ENCODE peak calls at places on chromosomes 6 and 20, in five cellular contexts. D is A549; Q is CD4-positive, alpha-beta T cell; Y is heart left ventricle; R is pancreas. A is an unnamed sample.
A peak's percentile ranks its signal among the peaks of the same experiment; 100 is the strongest.

GRCh38 chr6:100101656-100102055 is 107.6 kb upstream of the MCHR2 start:
- ATAC-seq in D (no peak), Q (no peak), R (no peak), Y (no peak), A (no peak)

GRCh38 chr20:39116020-39116419 is 153.9 kb downstream of the DHX35 start:
- ATAC-seq in R (no peak), D (no peak), Y (no peak), Q (no peak), A (no peak)

GRCh38 chr20:219290-220115 is 7.6 kb upstream of the DEFB129 start:
- ATAC-seq in Q (no peak), R (no peak), Y (peak; percentile 71), D (peak; percentile 90), A (no peak)

GRCh38 chr6:15312500-15312899 is 66.6 kb downstream of the JARID2 start:
- ATAC-seq in D (no peak), Y (no peak), R (peak; percentile 62), Q (peak; percentile 64), A (no peak)

GRCh38 chr6:167272156-167272555 is 19.0 kb upstream of the UNC93A start:
- ATAC-seq in D (no peak), Q (no peak), R (no peak), Y (no peak), A (no peak)

GRCh38 chr6:142680308-142680707 is 264.7 kb downstream of the HIVEP2 start:
- ATAC-seq in Q (peak; percentile 86), D (no peak), Y (no peak), R (no peak), A (no peak)

GRCh38 chr20:38049800-38050199 is 16.3 kb downstream of the RPRD1B start:
- ATAC-seq in R (peak; percentile 27), Q (no peak), Y (peak; percentile 53), D (no peak), A (no peak)

GRCh38 chr6:127201321-127201720 is 65.3 kb upstream of the RNF146 start:
- ATAC-seq in Y (no peak), R (no peak), Q (no peak), D (no peak), A (no peak)

GRCh38 chr6:56359201-56359899 is 112.0 kb upstream of the COL21A1 start:
- ATAC-seq in D (peak; percentile 71), R (peak; percentile 97), Q (peak; percentile 68), Y (peak; percentile 80), A (peak; percentile 71)

GRCh38 chr6:134853111-134854055 is 96.5 kb downstream of the ALDH8A1 start:
- ATAC-seq in D (no peak), Y (no peak), R (peak; percentile 29), Q (no peak), A (peak; percentile 74)

GRCh38 chr6:6243846-6244245 is 76.6 kb downstream of the F13A1 start:
- ATAC-seq in Q (no peak), Y (no peak), R (no peak), D (no peak), A (no peak)

GRCh38 chr6:84514089-84514971 is 250.1 kb downstream of the TBX18 start:
- ATAC-seq in Y (no peak), Q (no peak), D (no peak), R (no peak), A (no peak)

GRCh38 chr20:46260480-46260879 is 47.8 kb downstream of the CDH22 start:
- ATAC-seq in D (no peak), Y (peak; percentile 71), R (peak; percentile 31), Q (no peak), A (no peak)

GRCh38 chr6:89786970-89787369 is 32.6 kb downstream of the MDN1 start:
- ATAC-seq in D (no peak), R (no peak), Q (no peak), Y (no peak), A (no peak)

GRCh38 chr6:23040899-23041298 is 471.5 kb downstream of the HDGFL1 start:
- ATAC-seq in R (no peak), D (no peak), Q (no peak), Y (no peak), A (no peak)

GRCh38 chr20:9578584-9578983 is 64.2 kb downstream of the LAMP5 start:
- ATAC-seq in Y (no peak), Q (no peak), D (no peak), R (no peak), A (no peak)

GRCh38 chr6:114364295-114364694 is 21.5 kb upstream of the HS3ST5 start:
- ATAC-seq in Y (no peak), Q (no peak), R (peak; percentile 50), D (peak; percentile 76), A (no peak)

GRCh38 chr20:23497458-23498026 is 6.6 kb downstream of the CST8 start:
- ATAC-seq in Q (no peak), R (no peak), D (no peak), Y (no peak), A (no peak)

GRCh38 chr6:15033850-15034203 is 212.0 kb upstream of the JARID2 start:
- ATAC-seq in R (no peak), D (no peak), Q (no peak), Y (no peak), A (no peak)

GRCh38 chr6:43103253-43103876 is 27.3 kb downstream of the PTK7 start:
- ATAC-seq in Y (no peak), Q (no peak), R (no peak), D (no peak), A (no peak)

GRCh38 chr6:135144678-135145508 is 36.2 kb upstream of the MYB start:
- ATAC-seq in Y (no peak), Q (peak; percentile 74), D (no peak), R (peak; percentile 88), A (no peak)

GRCh38 chr6:912871-913663 is 220.1 kb upstream of the EXOC2 start:
- ATAC-seq in D (peak; percentile 90), R (peak; percentile 92), Q (no peak), Y (no peak), A (peak; percentile 69)

GRCh38 chr6:87203448-87204023 is 48.2 kb downstream of the ZNF292 start:
- ATAC-seq in R (no peak), D (no peak), Q (no peak), Y (peak; percentile 54), A (no peak)

GRCh38 chr6:110055387-110055735 is 77.2 kb downstream of the GPR6 start:
- ATAC-seq in D (no peak), Y (no peak), Q (no peak), R (no peak), A (no peak)

GRCh38 chr6:5679696-5680494 is 326.8 kb downstream of the NRN1 start:
- ATAC-seq in D (no peak), R (no peak), Y (no peak), Q (no peak), A (no peak)

GRCh38 chr20:24694157-24694726 is 224.8 kb downstream of the SYNDIG1 start:
- ATAC-seq in Q (no peak), D (no peak), Y (no peak), R (no peak), A (no peak)

DNA sequence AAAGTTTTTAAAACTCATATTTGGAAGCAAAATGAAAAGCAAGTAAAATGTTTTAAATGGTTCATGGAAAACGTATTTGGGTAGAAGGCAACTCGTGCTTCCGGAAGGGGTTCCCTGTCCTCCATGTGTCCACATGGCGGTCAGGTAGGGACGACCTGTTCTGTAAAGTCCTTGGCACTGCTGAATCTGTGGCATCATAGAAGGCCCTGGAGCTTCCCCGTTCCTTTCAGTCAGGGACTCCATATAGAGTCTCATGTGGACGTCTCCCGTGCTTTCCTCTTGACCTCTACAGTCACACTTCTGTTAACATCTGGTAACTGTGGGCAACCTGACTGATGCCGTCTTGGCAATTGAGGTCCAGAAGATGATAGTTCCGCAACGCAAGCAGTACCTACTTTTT is 11.4 kb downstream of the DYNLT1 start:
- ATAC-seq in R (no peak), Y (no peak), D (no peak), Q (no peak), A (no peak)
- H3K27ac ChIP-seq in R (no peak overlapping the region), Y (no peak overlapping the region), D (no peak overlapping the region), Q (no peak overlapping the region), A (peak overlapping the region; percentile 75)

GRCh38 chr20:57290178-57290484 is 23.7 kb upstream of the BMP7 start:
- ATAC-seq in R (no peak), Q (no peak), D (no peak), Y (no peak), A (no peak)
- H3K27ac ChIP-seq in R (no peak overlapping the region), Q (no peak overlapping the region), D (no peak overlapping the region), Y (no peak overlapping the region), A (no peak overlapping the region)

GRCh38 chr6:125979101-125979500 is 7.2 kb upstream of the TRMT11 start:
- ATAC-seq in Y (no peak), R (no peak), D (no peak), Q (no peak), A (no peak)
- H3K27ac ChIP-seq in Y (no peak overlapping the region), R (no peak overlapping the region), D (no peak overlapping the region), Q (no peak overlapping the region), A (no peak overlapping the region)

GRCh38 chr6:13260116-13260598 is 68.2 kb downstream of the TBC1D7 start:
- ATAC-seq in D (no peak), Q (no peak), R (no peak), Y (no peak), A (no peak)
- H3K27ac ChIP-seq in D (no peak overlapping the region), Q (no peak overlapping the region), R (no peak overlapping the region), Y (no peak overlapping the region), A (no peak overlapping the region)

GRCh38 chr20:49450281-49450707 is 32.2 kb downstream of the KCNB1 start:
- ATAC-seq in Y (no peak), Q (no peak), D (no peak), R (no peak), A (no peak)

GRCh38 chr20:49448917-49449316 is 33.6 kb downstream of the KCNB1 start:
- ATAC-seq in R (no peak), Y (no peak), D (no peak), Q (no peak), A (no peak)

GRCh38 chr20:49455691-49456090 is 26.8 kb downstream of the KCNB1 start:
- ATAC-seq in R (no peak), Y (no peak), D (no peak), Q (no peak), A (no peak)

GRCh38 chr20:49447946-49448809 is 34.3 kb downstream of the KCNB1 start:
- ATAC-seq in Y (peak; percentile 37), D (no peak), Q (no peak), R (peak; percentile 9), A (peak; percentile 46)

DNA sequence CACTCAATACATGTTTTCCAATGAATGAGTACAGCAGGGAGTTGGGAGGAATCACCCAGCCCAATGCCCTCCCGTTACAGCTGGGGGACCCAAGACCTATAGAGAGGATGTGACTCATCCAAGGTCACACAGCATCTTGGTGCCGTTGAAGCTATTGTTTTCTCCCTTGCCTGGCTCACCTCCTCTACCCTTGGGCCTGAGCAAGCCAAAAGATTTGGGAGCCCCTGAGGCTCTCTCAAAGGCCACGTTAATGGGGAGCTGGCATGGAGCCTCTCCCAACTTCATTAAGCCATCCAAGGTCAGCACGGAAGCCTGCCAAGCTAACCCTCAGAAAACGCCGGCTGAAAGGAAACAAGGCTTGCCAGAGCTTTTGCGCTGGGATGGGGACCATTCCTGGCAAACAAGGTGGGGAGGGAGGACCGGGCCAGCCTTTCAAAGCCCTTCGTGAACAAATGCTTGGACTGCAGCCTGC is 30.4 kb downstream of the KCNB1 start:
- ATAC-seq in Y (peak; percentile 41), R (no peak), D (no peak), Q (no peak), A (peak; percentile 32)
- H3K27ac ChIP-seq in Y (peak overlapping the region; percentile 64), R (no peak overlapping the region), D (no peak overlapping the region), Q (no peak overlapping the region), A (peak overlapping the region; percentile 78)

A was measured in gastroesophageal sphincter.